ENCODE peak calls at places on chromosomes 3 and 15, in five cellular contexts. P is A549, J is HepG2, R is GM12878, X is K562. A is an unnamed sample.

GRCh38 chr15:58551764-58552504 is 120.1 kb downstream of the LIPC start:
- DNase-seq in P (no peak), J (peak), R (no peak), X (peak), A (no peak)

GRCh38 chr3:149179225-149179624 is 42.4 kb downstream of the CP start:
- DNase-seq in P (peak), J (no peak), R (no peak), X (no peak), A (no peak)

GRCh38 chr3:37824090-37824953 is 37.4 kb upstream of the CTDSPL start:
- DNase-seq in P (no peak), J (no peak), R (no peak), X (peak), A (no peak)

GRCh38 chr15:67446449-67446848 is 74.5 kb upstream of the C15orf61 start:
- DNase-seq in P (no peak), J (no peak), R (no peak), X (no peak), A (no peak)

GRCh38 chr3:120487079-120487693 is 36.4 kb upstream of the FSTL1 start:
- DNase-seq in P (no peak), J (no peak), R (no peak), X (no peak), A (no peak)

GRCh38 chr3:100230715-100231114 is 30.1 kb upstream of the TBC1D23 start:
- DNase-seq in P (no peak), J (no peak), R (no peak), X (peak), A (no peak)

GRCh38 chr15:73851679-73852078 is 21.7 kb upstream of the TBC1D21 start:
- DNase-seq in P (peak), J (peak), R (no peak), X (peak), A (peak)

GRCh38 chr3:69890691-69891090 is 108.8 kb upstream of the SAMMSON start:
- DNase-seq in P (no peak), J (no peak), R (no peak), X (no peak), A (no peak)

GRCh38 chr15:29352402-29352801 is 82.8 kb upstream of the NSMCE3 start:
- DNase-seq in P (no peak), J (no peak), R (no peak), X (no peak), A (no peak)

GRCh38 chr3:155024006-155024638 is 56.0 kb upstream of the MME start:
- DNase-seq in P (no peak), J (no peak), R (no peak), X (no peak), A (no peak)

GRCh38 chr15:94297543-94297942 is 66.2 kb downstream of the MCTP2 start:
- DNase-seq in P (no peak), J (no peak), R (no peak), X (no peak), A (no peak)

GRCh38 chr15:77867266-77868047 is 210.1 kb downstream of the TBC1D2B start:
- DNase-seq in P (no peak), J (no peak), R (no peak), X (no peak), A (no peak)

GRCh38 chr3:46619845-46620778 is 7.8 kb downstream of the FAM240A start:
- DNase-seq in P (no peak), J (no peak), R (no peak), X (no peak), A (no peak)

GRCh38 chr3:176906046-176906905 is 291.0 kb downstream of the TBL1XR1 start:
- DNase-seq in P (peak), J (peak), R (no peak), X (no peak), A (no peak)

GRCh38 chr15:99433757-99434211 is 132.0 kb upstream of the MEF2A start:
- DNase-seq in P (no peak), J (no peak), R (no peak), X (no peak), A (no peak)

GRCh38 chr3:125434582-125435011 is 59.5 kb upstream of the ZNF148 start:
- DNase-seq in P (no peak), J (no peak), R (peak), X (no peak), A (no peak)

GRCh38 chr3:156682963-156683362 is 8.6 kb downstream of the TIPARP start:
- DNase-seq in P (no peak), J (no peak), R (no peak), X (no peak), A (no peak)

GRCh38 chr3:143712522-143712921 is 135.7 kb downstream of the SLC9A9 start:
- DNase-seq in P (no peak), J (no peak), R (no peak), X (no peak), A (no peak)

GRCh38 chr15:80309769-80310384 is 57.9 kb upstream of the CTXND1 start:
- DNase-seq in P (peak), J (peak), R (no peak), X (peak), A (peak)

GRCh38 chr3:64150527-64151238 is 74.6 kb downstream of the PRICKLE2 start:
- DNase-seq in P (peak), J (peak), R (no peak), X (no peak), A (no peak)

GRCh38 chr3:118137783-118138182 is 896.9 kb downstream of the IGSF11 start:
- DNase-seq in P (no peak), J (no peak), R (no peak), X (no peak), A (no peak)

DNA sequence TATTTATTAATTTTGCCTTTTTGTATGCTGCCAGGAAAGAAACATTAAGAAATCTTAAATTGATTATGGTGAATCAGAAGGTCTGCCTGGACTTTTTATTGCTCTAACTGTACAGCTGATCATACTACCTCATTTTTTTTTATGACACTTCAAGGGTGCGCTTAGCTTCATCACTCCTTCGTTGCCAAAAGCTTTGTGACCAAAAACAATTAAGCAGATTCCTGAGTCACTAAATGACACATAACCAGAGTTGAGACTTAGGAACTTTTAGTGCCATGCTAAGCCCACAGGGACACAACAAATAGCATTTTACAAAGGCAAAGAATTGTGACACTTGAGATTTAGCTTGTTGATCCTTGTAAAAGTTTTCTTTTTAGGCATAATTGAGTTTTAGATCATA is 4.9 kb downstream of the ADIPOQ start:
- DNase-seq in P (no peak), J (no peak), R (no peak), X (no peak), A (no peak)
- TF ChIP-seq ESRRA in P (no peak), J (no peak), R (no peak), X (no peak), A (no peak)

DNA sequence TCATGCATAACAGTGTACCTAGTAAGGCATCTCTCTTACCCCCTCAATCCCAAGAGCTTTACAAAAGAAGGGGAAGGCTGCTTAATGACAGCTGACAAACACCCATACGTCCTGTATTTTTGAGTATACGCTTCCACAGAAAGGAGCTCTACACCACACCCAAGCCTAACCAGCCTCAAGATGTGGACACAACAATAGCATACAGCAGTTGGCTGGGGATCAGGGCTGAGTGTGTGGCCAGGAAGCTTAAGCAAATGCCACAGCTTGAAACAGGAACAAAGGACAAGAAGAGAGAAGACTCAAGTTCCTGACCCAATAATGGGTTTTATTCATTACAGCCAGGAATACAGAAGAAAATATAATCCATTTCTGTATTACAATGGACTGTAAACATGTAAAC is 6.9 kb downstream of the HEXA start:
- DNase-seq in P (no peak), J (no peak), R (no peak), X (no peak), A (no peak)
- TF ChIP-seq ESRRA in P (no peak), J (no peak), R (no peak), X (no peak), A (no peak)

GRCh38 chr3:23994247-23994574 is 49.1 kb downstream of the NR1D2 start:
- DNase-seq in P (no peak), J (no peak), R (no peak), X (no peak), A (no peak)

GRCh38 chr3:23996058-23996457 is 51.0 kb downstream of the NR1D2 start:
- DNase-seq in P (no peak), J (no peak), R (no peak), X (no peak), A (no peak)

GRCh38 chr3:23991236-23992050 is 46.4 kb downstream of the NR1D2 start:
- DNase-seq in P (no peak), J (no peak), R (no peak), X (no peak), A (no peak)

GRCh38 chr3:23993556-23994246 is 48.6 kb downstream of the NR1D2 start:
- DNase-seq in P (no peak), J (no peak), R (no peak), X (no peak), A (no peak)

DNA sequence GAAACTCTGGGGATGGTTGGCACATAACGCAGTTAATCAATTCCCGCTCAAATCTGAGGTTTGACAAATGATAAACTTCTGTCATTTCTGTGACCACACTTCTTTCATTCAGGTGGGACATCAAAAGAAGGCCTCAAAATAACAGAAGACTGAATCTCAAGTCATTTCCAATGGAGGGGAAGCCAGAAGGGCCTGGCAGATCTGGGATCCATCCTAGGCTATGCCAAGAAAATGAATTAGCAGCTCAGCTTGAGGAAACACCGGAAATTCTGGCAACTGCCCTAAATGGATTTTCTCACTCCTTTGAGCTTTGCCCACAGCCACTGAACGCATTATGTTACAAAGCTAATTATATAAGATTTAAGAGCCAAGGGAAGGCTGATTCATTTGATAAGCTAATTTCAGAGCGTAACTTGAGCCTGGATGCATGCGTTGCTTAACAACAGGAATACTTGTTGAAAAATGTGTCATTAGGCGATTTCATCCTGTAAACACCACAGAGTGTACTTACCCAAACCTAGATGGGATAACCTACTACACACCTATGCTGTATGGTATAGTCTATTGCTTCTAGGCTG is 47.1 kb downstream of the NR1D2 start:
- DNase-seq in P (no peak), J (no peak), R (no peak), X (no peak), A (no peak)
- TF ChIP-seq ESRRA in P (no peak), J (no peak), R (no peak), X (no peak), A (no peak)

DNA sequence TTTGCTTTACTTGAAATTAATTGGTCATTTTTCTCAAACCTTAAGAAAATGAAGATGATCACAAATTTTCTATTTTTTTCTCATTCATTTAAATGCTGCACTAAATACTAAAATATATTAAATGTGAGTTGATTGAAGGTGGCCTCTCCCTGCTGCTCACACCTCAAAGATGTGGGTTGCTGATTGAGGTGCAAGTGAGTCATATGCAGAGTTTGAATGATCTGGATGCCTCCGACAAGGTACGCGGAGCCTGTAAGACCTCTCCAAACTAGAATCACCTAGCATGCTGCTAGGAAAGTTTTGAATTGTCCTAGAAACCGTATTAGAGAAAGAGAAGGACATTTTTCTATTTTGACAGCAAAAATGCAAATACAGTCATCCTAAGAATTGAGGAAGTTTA is 211.3 kb upstream of the FEZF2 start:
- DNase-seq in P (no peak), J (no peak), R (no peak), X (no peak), A (no peak)
- TF ChIP-seq ESRRA in P (no peak), J (no peak), R (no peak), X (no peak), A (no peak)

DNA sequence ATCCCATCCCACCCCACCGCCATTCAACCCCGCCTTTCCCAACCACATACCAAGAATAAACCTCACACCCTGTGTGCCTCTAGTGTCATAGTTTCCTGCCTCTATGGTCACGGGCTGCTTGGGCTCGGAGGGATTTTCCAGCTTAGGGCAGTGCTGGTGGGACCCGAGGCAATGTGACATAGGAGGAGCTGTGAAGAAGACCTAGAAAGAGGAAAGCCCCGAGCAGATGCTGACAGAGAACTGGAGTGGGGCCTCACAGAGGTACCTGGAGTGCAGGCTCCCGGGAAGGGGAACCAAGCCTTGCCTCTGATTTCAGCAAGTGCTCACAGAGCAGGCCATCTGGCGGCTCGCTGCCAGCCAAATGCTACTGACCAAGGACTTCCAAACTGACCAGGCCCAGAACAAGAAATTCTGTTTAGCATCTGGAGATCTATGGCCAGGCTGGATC is 27.5 kb downstream of the BHLHE40 start:
- DNase-seq in P (no peak), J (no peak), R (peak), X (no peak), A (no peak)
- TF ChIP-seq ESRRA in P (no peak), J (no peak), R (no peak), X (no peak), A (no peak)

GRCh38 chr15:25545017-25545416 is 106.2 kb upstream of the UBE3A start:
- DNase-seq in P (no peak), J (no peak), R (no peak), X (no peak), A (no peak)
- TF ChIP-seq ESRRA in P (no peak), J (no peak), R (no peak), X (no peak), A (no peak)

GRCh38 chr3:13274125-13274873 is 145.8 kb downstream of the NUP210 start:
- DNase-seq in P (no peak), J (no peak), R (no peak), X (no peak), A (peak)
- TF ChIP-seq ESRRA in P (no peak), J (no peak), R (no peak), X (no peak), A (no peak)

GRCh38 chr3:160544837-160545236 is 20.5 kb downstream of the KPNA4 start:
- DNase-seq in P (no peak), J (no peak), R (no peak), X (no peak), A (no peak)

GRCh38 chr3:160545481-160545880 is 19.9 kb downstream of the KPNA4 start:
- DNase-seq in P (no peak), J (no peak), R (no peak), X (no peak), A (no peak)

GRCh38 chr3:160538906-160539305 is 26.5 kb downstream of the KPNA4 start:
- DNase-seq in P (no peak), J (no peak), R (no peak), X (no peak), A (no peak)

GRCh38 chr3:160540546-160540945 is 24.8 kb downstream of the KPNA4 start:
- DNase-seq in P (no peak), J (no peak), R (no peak), X (no peak), A (no peak)
- TF ChIP-seq ESRRA in P (no peak), J (no peak), R (no peak), X (no peak), A (no peak)

A was measured in WTC11.